ENCODE peak calls at places on chromosomes 11 and 22, in nine cellular contexts. N is tibial nerve; H is lower lobe of right lung; G is left ventricle myocardium inferior; V is CD8-positive, alpha-beta T cell; E is fibroblast of lung; B is Peyer's patch; W is psoas muscle; Z is kidney. T is an unnamed sample. For H3K4me1, the result is how much of the 10 kb centered on the place peaks cover.

GRCh38 chr11:46251954-46252353 is 25.5 kb upstream of the CREB3L1 start:
- DNase-seq in N (no peak), H (no peak), G (no peak), V (no peak), E (no peak), B (no peak), W (no peak), Z (no peak), T (no peak)

GRCh38 chr22:20985720-20986119 is 3.6 kb downstream of the LZTR1 start:
- DNase-seq in N (no peak), H (no peak), G (no peak), V (peak), E (no peak), B (no peak), W (no peak), Z (peak), T (no peak)

GRCh38 chr11:129779342-129779741 is 36.3 kb upstream of the TMEM45B start:
- DNase-seq in N (no peak), H (no peak), G (no peak), V (no peak), E (no peak), B (no peak), W (no peak), Z (no peak), T (peak)

GRCh38 chr22:17980013-17980510 is 44.3 kb downstream of the MICAL3 start:
- DNase-seq in N (no peak), H (no peak), G (no peak), V (no peak), E (no peak), B (no peak), W (no peak), Z (no peak), T (no peak)

GRCh38 chr11:123409886-123410549 is 20.1 kb upstream of the GRAMD1B start:
- DNase-seq in N (no peak), H (no peak), G (no peak), V (no peak), E (no peak), B (no peak), W (no peak), Z (no peak), T (no peak)

GRCh38 chr11:78061921-78062311 is 1.7 kb upstream of the THRSP start:
- DNase-seq in N (no peak), H (no peak), G (no peak), V (no peak), E (no peak), B (no peak), W (no peak), Z (peak), T (peak)

GRCh38 chr11:134294664-134295063 is 18.5 kb downstream of the GLB1L3 start:
- DNase-seq in N (no peak), H (no peak), G (no peak), V (no peak), E (no peak), B (no peak), W (no peak), Z (no peak), T (no peak)

GRCh38 chr11:3085052-3085451 is 27.8 kb upstream of the CARS1 start:
- DNase-seq in N (no peak), H (no peak), G (no peak), V (no peak), E (no peak), B (no peak), W (no peak), Z (peak), T (no peak)

GRCh38 chr11:133712235-133712634 is 133.1 kb downstream of the SPATA19 start:
- DNase-seq in N (no peak), H (no peak), G (no peak), V (no peak), E (no peak), B (no peak), W (no peak), Z (no peak), T (no peak)

GRCh38 chr22:20991252-20992055 is 9.4 kb downstream of the LZTR1 start:
- DNase-seq in N (no peak), H (no peak), G (no peak), V (peak), E (no peak), B (no peak), W (no peak), Z (peak), T (no peak)

GRCh38 chr11:34609850-34610249 is 11.0 kb upstream of the EHF start:
- DNase-seq in N (no peak), H (no peak), G (no peak), V (no peak), E (no peak), B (no peak), W (no peak), Z (no peak), T (no peak)

GRCh38 chr11:116930586-116930985 is 93.2 kb upstream of the APOA1 start:
- DNase-seq in N (no peak), H (no peak), G (no peak), V (no peak), E (no peak), B (no peak), W (no peak), Z (no peak), T (no peak)

GRCh38 chr22:17222503-17222902 is 3.3 kb upstream of the ADA2 start:
- DNase-seq in N (no peak), H (peak), G (no peak), V (no peak), E (no peak), B (no peak), W (no peak), Z (peak), T (no peak)

GRCh38 chr22:26464312-26464711 is 19.3 kb downstream of the HPS4 start:
- DNase-seq in N (peak), H (no peak), G (peak), V (no peak), E (no peak), B (no peak), W (peak), Z (no peak), T (no peak)

GRCh38 chr11:22244986-22245592 is 52.2 kb downstream of the ANO5 start:
- DNase-seq in N (no peak), H (peak), G (peak), V (peak), E (peak), B (no peak), W (peak), Z (no peak), T (peak)

GRCh38 chr11:20247540-20248138 is 87.4 kb upstream of the DBX1 start:
- DNase-seq in N (no peak), H (no peak), G (no peak), V (no peak), E (no peak), B (no peak), W (no peak), Z (no peak), T (no peak)

GRCh38 chr11:84901986-84902385 is 725.2 kb downstream of the DLG2 start:
- DNase-seq in N (peak), H (no peak), G (no peak), V (no peak), E (peak), B (no peak), W (no peak), Z (no peak), T (no peak)

GRCh38 chr22:32119568-32120235 is 39.4 kb downstream of the C22orf42 start:
- DNase-seq in N (no peak), H (no peak), G (no peak), V (no peak), E (no peak), B (peak), W (no peak), Z (no peak), T (no peak)

GRCh38 chr11:28674432-28675076 is 566.4 kb downstream of the METTL15 start:
- DNase-seq in N (no peak), H (no peak), G (no peak), V (no peak), E (peak), B (no peak), W (no peak), Z (peak), T (peak)

GRCh38 chr11:57083641-57084385 is 95.1 kb downstream of the OR5AK2 start:
- DNase-seq in N (no peak), H (no peak), G (no peak), V (no peak), E (no peak), B (no peak), W (no peak), Z (no peak), T (no peak)

GRCh38 chr22:36673821-36674220 is 29.7 kb downstream of the CACNG2 start:
- DNase-seq in N (no peak), H (no peak), G (no peak), V (no peak), E (no peak), B (no peak), W (no peak), Z (no peak), T (no peak)

GRCh38 chr22:49754674-49755590 is 72.7 kb downstream of the BRD1 start:
- DNase-seq in N (no peak), H (no peak), G (no peak), V (no peak), E (no peak), B (no peak), W (no peak), Z (peak), T (no peak)

DNA sequence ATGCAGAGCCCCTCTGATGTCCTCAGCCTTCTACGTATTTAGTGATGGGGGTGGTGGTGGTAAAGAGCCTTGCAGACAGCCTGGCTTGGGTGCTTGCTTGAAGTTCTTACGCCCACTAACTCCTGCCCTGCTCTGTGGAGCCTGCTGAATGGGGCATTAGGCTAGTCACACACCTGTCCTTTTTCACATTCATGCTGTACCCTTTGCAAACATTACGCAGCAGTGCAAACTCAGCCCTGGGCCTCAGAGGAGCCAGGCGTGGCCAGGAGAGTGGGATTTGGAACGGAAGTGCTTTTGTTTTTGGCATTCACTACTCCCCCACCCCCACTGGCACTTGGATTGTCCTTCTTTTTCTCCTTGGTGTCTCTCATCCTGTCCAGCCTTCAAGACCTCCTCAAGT is 26.5 kb downstream of the ZBTB16 start:
- DNase-seq in N (no peak), H (no peak), G (no peak), V (no peak), E (no peak), B (no peak), W (peak), Z (no peak), T (peak)
- H3K4me1 ChIP-seq in N (half or more), H (half or more), G (half or more), V (under half), E (under half), B (half or more), W (half or more), Z (under half), T (under half)

GRCh38 chr11:66868726-66869291 is 11.9 kb downstream of the LRFN4 start:
- DNase-seq in N (no peak), H (peak), G (no peak), V (peak), E (no peak), B (peak), W (no peak), Z (peak), T (peak)
- TF ChIP-seq CTCF in N (no peak), H (peak), G (peak), V (peak), E (no peak), B (peak), W (no peak), Z (no peak), T (peak)

GRCh38 chr11:119030329-119031047 is at the start of gene SLC37A4:
- DNase-seq in N (peak), H (peak), G (peak), V (peak), E (peak), B (peak), W (peak), Z (peak), T (peak)
- H3K4me3 ChIP-seq in N (peak), H (peak), G (peak), V (peak), E (peak), B (peak), W (peak), Z (peak), T (peak)

DNA sequence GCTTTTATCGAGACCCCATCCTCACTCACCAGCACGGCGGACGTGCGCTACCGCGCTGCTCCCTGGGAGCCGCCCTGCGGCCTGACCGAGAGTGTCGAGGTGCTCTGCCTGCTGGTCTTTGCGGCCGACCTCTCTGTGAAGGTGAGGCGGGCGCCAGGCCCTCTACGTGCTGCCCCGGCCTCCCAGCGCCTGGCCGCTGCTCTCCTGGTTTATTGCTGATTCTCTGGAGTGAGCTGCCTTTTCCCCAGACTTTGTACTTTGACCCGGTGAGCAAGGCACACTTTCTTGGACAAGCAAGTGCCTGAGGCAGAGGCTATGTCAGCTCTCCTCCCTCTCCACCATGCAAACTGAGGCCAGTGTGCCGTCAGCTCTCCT is 6.5 kb downstream of the TPCN2 start:
- DNase-seq in N (no peak), H (no peak), G (no peak), V (no peak), E (no peak), B (peak), W (no peak), Z (no peak), T (peak)
- H3K4me1 ChIP-seq in N (under half), H (under half), G (half or more), V (under half), E (under half), B (half or more), W (under half), Z (under half), T (under half)

GRCh38 chr11:119729581-119730346 is 764 bp upstream of the NECTIN1 start:
- DNase-seq in N (peak), H (peak), G (peak), V (no peak), E (peak), B (peak), W (peak), Z (peak), T (no peak)
- TF ChIP-seq CTCF in N (no peak), H (peak), G (peak), V (peak), E (no peak), B (no peak), W (no peak), Z (no peak), T (no peak)

T was measured in Caco-2.